ENCODE peak calls at places on chromosomes 2 and 18, in seven cellular contexts. One of them, this sample, is unnamed.

GRCh38 chr18:73549236-73549635 is 598.4 kb downstream of the FBXO15 start:
- DNase-seq in GM13977: no peak
- DNase-seq in stimulated activated naive CD4-positive, alpha-beta T cell: no peak
- DNase-seq in left ventricle myocardium inferior: no peak
- DNase-seq in germinal center: no peak
- DNase-seq in neuronal stem cell: no peak
- DNase-seq in GM23248: peak; percentile 3
- DNase-seq in this sample: no peak

GRCh38 chr2:189142893-189143759 is 36.4 kb downstream of the COL5A2 start:
- DNase-seq in GM23248: peak; percentile 76
- DNase-seq in germinal center: peak; percentile 10
- DNase-seq in stimulated activated naive CD4-positive, alpha-beta T cell: peak; percentile 8
- DNase-seq in left ventricle myocardium inferior: no peak
- DNase-seq in GM13977: peak; percentile 38
- DNase-seq in neuronal stem cell: peak; percentile 39
- DNase-seq in this sample: peak; percentile 4

GRCh38 chr18:73060666-73061270 is 193.0 kb upstream of the NETO1 start:
- DNase-seq in germinal center: no peak
- DNase-seq in GM13977: no peak
- DNase-seq in GM23248: peak; percentile 2
- DNase-seq in neuronal stem cell: no peak
- DNase-seq in left ventricle myocardium inferior: no peak
- DNase-seq in stimulated activated naive CD4-positive, alpha-beta T cell: no peak
- DNase-seq in this sample: no peak

GRCh38 chr2:61151434-61151833 is 10.6 kb upstream of the C2orf74 start:
- DNase-seq in GM23248: peak; percentile 33
- DNase-seq in GM13977: no peak
- DNase-seq in germinal center: no peak
- DNase-seq in left ventricle myocardium inferior: no peak
- DNase-seq in stimulated activated naive CD4-positive, alpha-beta T cell: no peak
- DNase-seq in neuronal stem cell: no peak
- DNase-seq in this sample: no peak

GRCh38 chr2:84631047-84631446 is 114.7 kb downstream of the DNAH6 start:
- DNase-seq in left ventricle myocardium inferior: no peak
- DNase-seq in germinal center: peak; percentile 3
- DNase-seq in stimulated activated naive CD4-positive, alpha-beta T cell: no peak
- DNase-seq in neuronal stem cell: peak; percentile 14
- DNase-seq in GM23248: peak; percentile 58
- DNase-seq in GM13977: peak; percentile 15
- DNase-seq in this sample: no peak

GRCh38 chr2:191567229-191567628 is 110.7 kb upstream of the NABP1 start:
- DNase-seq in neuronal stem cell: no peak
- DNase-seq in GM23248: no peak
- DNase-seq in stimulated activated naive CD4-positive, alpha-beta T cell: no peak
- DNase-seq in left ventricle myocardium inferior: no peak
- DNase-seq in germinal center: no peak
- DNase-seq in GM13977: no peak
- DNase-seq in this sample: no peak

GRCh38 chr2:23622966-23623665 is 238.1 kb downstream of the KLHL29 start:
- DNase-seq in GM13977: no peak
- DNase-seq in left ventricle myocardium inferior: no peak
- DNase-seq in stimulated activated naive CD4-positive, alpha-beta T cell: no peak
- DNase-seq in germinal center: no peak
- DNase-seq in GM23248: no peak
- DNase-seq in neuronal stem cell: no peak
- DNase-seq in this sample: no peak

GRCh38 chr18:54257015-54257414 is 12.3 kb upstream of the POLI start:
- DNase-seq in germinal center: no peak
- DNase-seq in neuronal stem cell: no peak
- DNase-seq in stimulated activated naive CD4-positive, alpha-beta T cell: no peak
- DNase-seq in GM23248: peak; percentile 49
- DNase-seq in left ventricle myocardium inferior: no peak
- DNase-seq in GM13977: no peak
- DNase-seq in this sample: no peak

GRCh38 chr18:54023471-54023870 is 201.0 kb downstream of the MBD2 start:
- DNase-seq in left ventricle myocardium inferior: no peak
- DNase-seq in GM13977: no peak
- DNase-seq in germinal center: no peak
- DNase-seq in stimulated activated naive CD4-positive, alpha-beta T cell: no peak
- DNase-seq in GM23248: peak; percentile 43
- DNase-seq in neuronal stem cell: no peak
- DNase-seq in this sample: no peak

GRCh38 chr2:69309336-69310048 is 77.5 kb downstream of the GFPT1 start:
- DNase-seq in left ventricle myocardium inferior: peak; percentile 31
- DNase-seq in GM13977: no peak
- DNase-seq in neuronal stem cell: no peak
- DNase-seq in stimulated activated naive CD4-positive, alpha-beta T cell: no peak
- DNase-seq in GM23248: peak; percentile 84
- DNase-seq in germinal center: no peak
- DNase-seq in this sample: no peak

GRCh38 chr2:235577404-235578330 is 83.8 kb downstream of the AGAP1 start:
- DNase-seq in neuronal stem cell: peak; percentile 72
- DNase-seq in germinal center: no peak
- DNase-seq in GM13977: no peak
- DNase-seq in left ventricle myocardium inferior: peak; percentile 51
- DNase-seq in GM23248: peak; percentile 21
- DNase-seq in stimulated activated naive CD4-positive, alpha-beta T cell: no peak
- DNase-seq in this sample: no peak

GRCh38 chr18:3122851-3123250 is 96.9 kb downstream of the MYOM1 start:
- DNase-seq in neuronal stem cell: no peak
- DNase-seq in stimulated activated naive CD4-positive, alpha-beta T cell: no peak
- DNase-seq in left ventricle myocardium inferior: no peak
- DNase-seq in GM13977: no peak
- DNase-seq in GM23248: no peak
- DNase-seq in germinal center: no peak
- DNase-seq in this sample: no peak

GRCh38 chr2:96808176-96808837 is 7.8 kb upstream of the CNNM3 start:
- DNase-seq in left ventricle myocardium inferior: peak; percentile 49
- DNase-seq in neuronal stem cell: no peak
- DNase-seq in GM23248: no peak
- DNase-seq in GM13977: no peak
- DNase-seq in germinal center: no peak
- DNase-seq in stimulated activated naive CD4-positive, alpha-beta T cell: no peak
- DNase-seq in this sample: no peak

GRCh38 chr2:98454073-98454472 is 9.4 kb downstream of the INPP4A start:
- DNase-seq in left ventricle myocardium inferior: no peak
- DNase-seq in GM13977: no peak
- DNase-seq in stimulated activated naive CD4-positive, alpha-beta T cell: no peak
- DNase-seq in neuronal stem cell: no peak
- DNase-seq in GM23248: no peak
- DNase-seq in germinal center: no peak
- DNase-seq in this sample: no peak

GRCh38 chr2:132448771-132449170 is 32.2 kb downstream of the GPR39 start:
- DNase-seq in GM23248: peak; percentile 63
- DNase-seq in neuronal stem cell: no peak
- DNase-seq in left ventricle myocardium inferior: no peak
- DNase-seq in stimulated activated naive CD4-positive, alpha-beta T cell: no peak
- DNase-seq in germinal center: peak; percentile 4
- DNase-seq in GM13977: no peak
- DNase-seq in this sample: no peak

GRCh38 chr18:31246460-31246859 is 71.5 kb upstream of the DSG1 start:
- DNase-seq in stimulated activated naive CD4-positive, alpha-beta T cell: no peak
- DNase-seq in germinal center: no peak
- DNase-seq in GM13977: no peak
- DNase-seq in GM23248: no peak
- DNase-seq in left ventricle myocardium inferior: no peak
- DNase-seq in neuronal stem cell: no peak
- DNase-seq in this sample: no peak

GRCh38 chr2:152466925-152467676 is 132.1 kb downstream of the FMNL2 start:
- DNase-seq in GM23248: peak; percentile 56
- DNase-seq in germinal center: peak; percentile 46
- DNase-seq in neuronal stem cell: no peak
- DNase-seq in GM13977: peak; percentile 56
- DNase-seq in left ventricle myocardium inferior: no peak
- DNase-seq in stimulated activated naive CD4-positive, alpha-beta T cell: no peak
- DNase-seq in this sample: peak; percentile 34

GRCh38 chr18:8657873-8658521 is 47.4 kb upstream of the MTCL1 start:
- DNase-seq in neuronal stem cell: peak; percentile 23
- DNase-seq in left ventricle myocardium inferior: no peak
- DNase-seq in GM23248: peak; percentile 28
- DNase-seq in germinal center: no peak
- DNase-seq in stimulated activated naive CD4-positive, alpha-beta T cell: no peak
- DNase-seq in GM13977: no peak
- DNase-seq in this sample: no peak

GRCh38 chr18:63236990-63237389 is 82.6 kb downstream of the BCL2 start:
- DNase-seq in stimulated activated naive CD4-positive, alpha-beta T cell: no peak
- DNase-seq in GM13977: no peak
- DNase-seq in GM23248: peak; percentile 44
- DNase-seq in neuronal stem cell: no peak
- DNase-seq in left ventricle myocardium inferior: peak; percentile 25
- DNase-seq in germinal center: no peak
- DNase-seq in this sample: no peak

GRCh38 chr2:144194331-144195071 is 325.4 kb downstream of the ZEB2 start:
- DNase-seq in left ventricle myocardium inferior: no peak
- DNase-seq in GM23248: peak; percentile 60
- DNase-seq in GM13977: peak; percentile 14
- DNase-seq in stimulated activated naive CD4-positive, alpha-beta T cell: no peak
- DNase-seq in germinal center: no peak
- DNase-seq in neuronal stem cell: no peak
- DNase-seq in this sample: no peak

GRCh38 chr2:45981388-45981930 is 315.7 kb upstream of the EPAS1 start:
- DNase-seq in GM13977: no peak
- DNase-seq in stimulated activated naive CD4-positive, alpha-beta T cell: no peak
- DNase-seq in germinal center: no peak
- DNase-seq in GM23248: no peak
- DNase-seq in left ventricle myocardium inferior: no peak
- DNase-seq in neuronal stem cell: no peak
- DNase-seq in this sample: no peak

GRCh38 chr2:17083902-17084301 is 418.3 kb upstream of the CYRIA start:
- DNase-seq in germinal center: no peak
- DNase-seq in stimulated activated naive CD4-positive, alpha-beta T cell: no peak
- DNase-seq in GM13977: no peak
- DNase-seq in GM23248: peak; percentile 38
- DNase-seq in left ventricle myocardium inferior: no peak
- DNase-seq in neuronal stem cell: no peak
- DNase-seq in this sample: no peak

GRCh38 chr18:58268849-58269248 is 224.8 kb downstream of the NEDD4L start:
- DNase-seq in GM23248: peak; percentile 82
- DNase-seq in left ventricle myocardium inferior: no peak
- DNase-seq in GM13977: no peak
- DNase-seq in germinal center: no peak
- DNase-seq in stimulated activated naive CD4-positive, alpha-beta T cell: no peak
- DNase-seq in neuronal stem cell: no peak
- DNase-seq in this sample: no peak

GRCh38 chr2:43270930-43271615 is 44.7 kb upstream of the ZFP36L2 start:
- DNase-seq in neuronal stem cell: no peak
- DNase-seq in germinal center: no peak
- DNase-seq in GM23248: peak; percentile 45
- DNase-seq in GM13977: no peak
- DNase-seq in stimulated activated naive CD4-positive, alpha-beta T cell: no peak
- DNase-seq in left ventricle myocardium inferior: no peak
- DNase-seq in this sample: no peak

GRCh38 chr2:190158798-190159434 is 96.4 kb upstream of the MSTN start:
- DNase-seq in left ventricle myocardium inferior: no peak
- DNase-seq in neuronal stem cell: no peak
- DNase-seq in GM13977: no peak
- DNase-seq in stimulated activated naive CD4-positive, alpha-beta T cell: no peak
- DNase-seq in GM23248: no peak
- DNase-seq in germinal center: no peak
- DNase-seq in this sample: no peak

GRCh38 chr2:101823849-101824248 is 126.3 kb downstream of the MAP4K4 start:
- DNase-seq in germinal center: no peak
- DNase-seq in left ventricle myocardium inferior: no peak
- DNase-seq in GM23248: peak; percentile 85
- DNase-seq in stimulated activated naive CD4-positive, alpha-beta T cell: no peak
- DNase-seq in neuronal stem cell: no peak
- DNase-seq in GM13977: no peak
- DNase-seq in this sample: no peak

GRCh38 chr2:167764772-167765341 is 482.5 kb downstream of the STK39 start:
- DNase-seq in left ventricle myocardium inferior: no peak
- DNase-seq in germinal center: no peak
- DNase-seq in stimulated activated naive CD4-positive, alpha-beta T cell: no peak
- DNase-seq in neuronal stem cell: no peak
- DNase-seq in GM23248: no peak
- DNase-seq in GM13977: no peak
- DNase-seq in this sample: no peak

GRCh38 chr2:174618179-174618578 is 20.6 kb upstream of the WIPF1 start:
- DNase-seq in germinal center: no peak
- DNase-seq in stimulated activated naive CD4-positive, alpha-beta T cell: no peak
- DNase-seq in GM23248: no peak
- DNase-seq in left ventricle myocardium inferior: no peak
- DNase-seq in neuronal stem cell: no peak
- DNase-seq in GM13977: no peak
- DNase-seq in this sample: no peak

GRCh38 chr2:240896871-240897692 is 1.1 kb upstream of the MAB21L4 start:
- DNase-seq in left ventricle myocardium inferior: no peak
- DNase-seq in GM13977: no peak
- DNase-seq in GM23248: no peak
- DNase-seq in germinal center: no peak
- DNase-seq in neuronal stem cell: no peak
- DNase-seq in stimulated activated naive CD4-positive, alpha-beta T cell: no peak
- DNase-seq in this sample: no peak

GRCh38 chr2:48723125-48723524 is 32.4 kb downstream of the LHCGR start:
- DNase-seq in neuronal stem cell: no peak
- DNase-seq in GM23248: peak; percentile 96
- DNase-seq in GM13977: no peak
- DNase-seq in left ventricle myocardium inferior: no peak
- DNase-seq in stimulated activated naive CD4-positive, alpha-beta T cell: no peak
- DNase-seq in germinal center: no peak
- DNase-seq in this sample: no peak